ENCODE peak calls at places on chromosomes 5 and 9, in ten cellular contexts. N, J, C, M, G, R, P, F, U and Z are unnamed samples.

GRCh38 chr5:107782770-107783169 is 112.0 kb upstream of the EFNA5 start:
- DNase-seq in N (no peak), J (no peak), C (no peak), M (no peak), G (no peak), R (no peak), P (no peak), F (no peak), U (no peak), Z (no peak)

GRCh38 chr5:141508808-141509611 is 20.1 kb downstream of the PCDHGC5 start:
- DNase-seq in N (peak; percentile 97), J (peak; percentile 97), C (peak; percentile 95), M (peak; percentile 73), G (peak; percentile 78), R (peak; percentile 94), P (no peak), F (peak; percentile 38), U (peak; percentile 64), Z (no peak)

GRCh38 chr9:106800691-106801090 is 62.3 kb upstream of the ZNF462 start:
- DNase-seq in N (peak; percentile 25), J (peak; percentile 17), C (no peak), M (no peak), G (no peak), R (peak; percentile 25), P (no peak), F (no peak), U (no peak), Z (no peak)

GRCh38 chr9:2418619-2419018 is 203.0 kb upstream of the VLDLR start:
- DNase-seq in N (peak; percentile 67), J (no peak), C (peak; percentile 1), M (no peak), G (peak; percentile 6), R (peak; percentile 73), P (no peak), F (no peak), U (no peak), Z (no peak)

GRCh38 chr5:144156767-144157171 is 13.7 kb downstream of the YIPF5 start:
- DNase-seq in N (no peak), J (no peak), C (no peak), M (no peak), G (peak; percentile 67), R (peak; percentile 33), P (no peak), F (no peak), U (no peak), Z (no peak)

GRCh38 chr9:107439991-107440456 is 49.5 kb downstream of the KLF4 start:
- DNase-seq in N (no peak), J (no peak), C (no peak), M (no peak), G (no peak), R (no peak), P (no peak), F (no peak), U (no peak), Z (no peak)

GRCh38 chr5:134585966-134586365 is 46.7 kb downstream of the SAR1B start:
- DNase-seq in N (no peak), J (no peak), C (no peak), M (no peak), G (no peak), R (no peak), P (no peak), F (no peak), U (no peak), Z (no peak)

GRCh38 chr5:171342362-171343111 is 33.5 kb downstream of the TLX3 start:
- DNase-seq in N (peak; percentile 67), J (peak; percentile 45), C (peak; percentile 74), M (no peak), G (peak; percentile 71), R (peak; percentile 13), P (no peak), F (peak; percentile 59), U (peak; percentile 64), Z (no peak)

GRCh38 chr5:119435436-119436132 is 16.7 kb upstream of the HSD17B4 start:
- DNase-seq in N (peak; percentile 38), J (no peak), C (peak; percentile 93), M (peak; percentile 8), G (peak; percentile 62), R (no peak), P (peak; percentile 49), F (peak; percentile 52), U (peak; percentile 89), Z (peak; percentile 73)